ENCODE peak calls at places on chromosomes 2 and 18, in seven cellular contexts. Q is sigmoid colon, S is HepG2, I is mesendoderm, V is small intestine, R is prostate gland, M is adrenal gland. C is an unnamed sample.

GRCh38 chr2:106053116-106053515 is 141.0 kb downstream of the UXS1 start:
- DNase-seq in Q (no peak), S (no peak), I (no peak), V (no peak), R (no peak), M (no peak), C (no peak)

GRCh38 chr18:31648458-31648857 is 35.9 kb downstream of the B4GALT6 start:
- DNase-seq in Q (no peak), S (no peak), I (no peak), V (no peak), R (no peak), M (peak; percentile 32), C (no peak)

GRCh38 chr2:186780701-186781316 is 68.2 kb downstream of the ZSWIM2 start:
- DNase-seq in Q (no peak), S (peak; percentile 56), I (peak; percentile 89), V (no peak), R (no peak), M (no peak), C (no peak)

GRCh38 chr18:67608909-67609308 is 92.4 kb upstream of the DSEL start:
- DNase-seq in Q (no peak), S (no peak), I (no peak), V (no peak), R (no peak), M (no peak), C (no peak)

GRCh38 chr2:109230980-109231420 is 102.0 kb downstream of the SH3RF3 start:
- DNase-seq in Q (no peak), S (no peak), I (no peak), V (no peak), R (no peak), M (peak; percentile 66), C (no peak)

GRCh38 chr2:120978359-120979050 is 242.8 kb downstream of the GLI2 start:
- DNase-seq in Q (no peak), S (no peak), I (no peak), V (no peak), R (no peak), M (no peak), C (no peak)

GRCh38 chr2:118089015-118089800 is 937 bp downstream of the INSIG2 start:
- DNase-seq in Q (no peak), S (peak; percentile 89), I (peak; percentile 27), V (peak; percentile 62), R (peak; percentile 8), M (no peak), C (peak; percentile 20)

GRCh38 chr2:150391779-150392178 is 95.7 kb downstream of the RND3 start:
- DNase-seq in Q (no peak), S (no peak), I (no peak), V (no peak), R (no peak), M (no peak), C (no peak)

GRCh38 chr2:218954541-218955300 is 4.7 kb upstream of the CDK5R2 start:
- DNase-seq in Q (no peak), S (no peak), I (no peak), V (no peak), R (no peak), M (no peak), C (no peak)

GRCh38 chr18:13437801-13438506 is 219.4 kb downstream of the LDLRAD4 start:
- DNase-seq in Q (peak; percentile 33), S (no peak), I (no peak), V (no peak), R (no peak), M (no peak), C (no peak)

GRCh38 chr2:203418271-203418670 is 90.1 kb downstream of the ABI2 start:
- DNase-seq in Q (no peak), S (no peak), I (no peak), V (no peak), R (no peak), M (no peak), C (no peak)

GRCh38 chr2:170711196-170711773 is 3.9 kb upstream of the SP5 start:
- DNase-seq in Q (no peak), S (peak; percentile 81), I (peak; percentile 60), V (no peak), R (no peak), M (no peak), C (no peak)

GRCh38 chr2:228417526-228417925 is 236.0 kb upstream of the SPHKAP start:
- DNase-seq in Q (no peak), S (no peak), I (no peak), V (no peak), R (no peak), M (no peak), C (no peak)

GRCh38 chr2:38771632-38772031 is 6.4 kb upstream of the GEMIN6 start:
- DNase-seq in Q (no peak), S (no peak), I (no peak), V (no peak), R (no peak), M (peak; percentile 24), C (no peak)

GRCh38 chr18:35470440-35470839 is 27.3 kb downstream of the INO80C start:
- DNase-seq in Q (no peak), S (no peak), I (no peak), V (no peak), R (peak; percentile 80), M (no peak), C (no peak)

GRCh38 chr18:56861244-56861643 is 210.1 kb downstream of the WDR7 start:
- DNase-seq in Q (no peak), S (no peak), I (no peak), V (peak; percentile 75), R (no peak), M (no peak), C (peak; percentile 31)

GRCh38 chr2:32947076-32947483 is 327 bp downstream of the LTBP1 start:
- DNase-seq in Q (no peak), S (no peak), I (peak; percentile 37), V (peak; percentile 7), R (no peak), M (no peak), C (peak; percentile 10)

GRCh38 chr2:229201522-229201921 is 69.6 kb downstream of the PID1 start:
- DNase-seq in Q (no peak), S (no peak), I (no peak), V (no peak), R (no peak), M (no peak), C (no peak)

GRCh38 chr2:230794472-230794871 is 70.3 kb upstream of the ITM2C start:
- DNase-seq in Q (no peak), S (no peak), I (no peak), V (no peak), R (no peak), M (no peak), C (no peak)

GRCh38 chr2:27042159-27042661 is 9.3 kb upstream of the AGBL5 start:
- DNase-seq in Q (no peak), S (no peak), I (no peak), V (peak; percentile 21), R (no peak), M (no peak), C (peak; percentile 53)

GRCh38 chr2:152453129-152453642 is 118.2 kb downstream of the FMNL2 start:
- DNase-seq in Q (no peak), S (peak; percentile 54), I (peak; percentile 89), V (no peak), R (no peak), M (no peak), C (no peak)

GRCh38 chr2:1824202-1824905 is 80.0 kb upstream of the PXDN start:
- DNase-seq in Q (peak; percentile 91), S (no peak), I (no peak), V (no peak), R (no peak), M (no peak), C (no peak)

DNA sequence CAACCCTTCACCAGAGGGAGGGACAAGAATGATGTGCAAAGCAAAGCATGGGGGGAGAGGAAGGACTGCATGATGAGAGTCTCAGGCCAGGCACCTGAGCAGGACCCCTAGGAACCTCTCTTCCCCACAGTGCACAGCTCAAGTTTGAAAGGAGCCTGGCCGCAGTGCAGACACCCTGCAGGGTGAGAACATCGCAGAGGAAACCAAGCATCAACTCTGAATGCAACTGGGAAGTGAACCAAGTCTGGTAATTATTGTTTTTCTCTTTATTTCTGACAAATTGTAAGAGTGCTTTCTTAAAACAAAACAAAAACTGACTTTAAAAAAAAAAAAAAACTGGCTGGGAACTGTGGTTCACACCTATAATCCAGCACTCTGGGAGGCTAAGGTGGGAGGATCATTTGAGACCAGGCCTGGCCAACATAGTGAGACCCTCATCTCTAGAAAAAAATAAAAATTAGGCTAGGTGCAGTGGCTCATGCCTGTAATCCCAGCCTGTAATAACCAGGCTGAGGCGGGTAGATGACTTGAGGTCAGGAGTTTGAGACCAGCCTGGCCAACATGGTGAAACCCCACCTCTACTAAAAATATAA is 15.3 kb downstream of the NPC1 start:
- DNase-seq in Q (no peak), S (no peak), I (no peak), V (no peak), R (no peak), M (no peak), C (no peak)
- H3K4me1 ChIP-seq in Q (no peaks in the 10 kb centered on the region), S (peaks cover 85% of the 10 kb centered on the region), I (no peaks in the 10 kb centered on the region), V (no peaks in the 10 kb centered on the region), R (no peaks in the 10 kb centered on the region), M (peaks cover 29% of the 10 kb centered on the region), C (peaks cover 10% of the 10 kb centered on the region)

GRCh38 chr2:54239427-54239826 is 16.6 kb downstream of the TSPYL6 start:
- DNase-seq in Q (no peak), S (no peak), I (no peak), V (no peak), R (no peak), M (no peak), C (no peak)
- H3K27ac ChIP-seq in Q (peak overlapping the region; percentile 77), S (no peak overlapping the region), I (no peak overlapping the region), V (no peak overlapping the region), R (no peak overlapping the region), M (no peak overlapping the region), C (peak overlapping the region; percentile 12)

DNA sequence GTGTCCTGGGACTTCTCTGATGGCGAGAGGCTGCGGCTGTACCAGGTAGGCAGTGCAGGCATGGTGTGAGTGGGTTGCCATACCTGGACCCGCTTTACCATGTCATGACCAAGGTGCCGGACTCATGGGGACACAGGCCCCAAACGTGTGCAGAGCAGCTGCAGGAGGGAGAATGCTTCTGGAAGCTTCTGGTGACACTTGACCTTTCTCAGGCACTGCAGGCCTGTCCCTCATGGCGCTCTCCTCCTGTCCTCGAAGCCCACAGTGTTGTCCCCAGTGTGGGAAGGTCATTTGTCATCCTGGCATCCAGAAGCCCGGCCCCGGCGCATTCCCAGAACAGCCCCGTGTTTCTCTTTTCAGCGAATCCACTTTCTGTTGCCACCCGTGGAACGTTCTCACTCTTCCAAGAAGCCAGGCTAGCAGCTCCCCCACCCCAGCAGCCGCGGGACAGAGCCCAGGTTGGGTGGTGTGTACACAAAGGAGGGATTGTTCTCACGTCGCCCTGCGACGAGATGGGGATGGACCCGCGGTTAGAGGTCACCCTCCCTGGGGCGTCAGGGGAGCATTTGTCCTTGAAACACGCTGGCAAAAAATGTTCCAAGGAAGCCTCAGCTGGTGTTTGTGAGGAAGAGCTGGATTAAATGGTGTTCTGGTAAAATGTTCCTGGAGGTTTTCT is 43.7 kb downstream of the SH3BP4 start:
- DNase-seq in Q (peak; percentile 54), S (peak; percentile 84), I (no peak), V (peak; percentile 49), R (no peak), M (no peak), C (no peak)
- H3K4me1 ChIP-seq in Q (peaks cover 13% of the 10 kb centered on the region), S (peaks cover 100% of the 10 kb centered on the region), I (peaks cover 23% of the 10 kb centered on the region), V (peaks cover 8% of the 10 kb centered on the region), R (peaks cover 18% of the 10 kb centered on the region), M (no peaks in the 10 kb centered on the region), C (peaks cover 10% of the 10 kb centered on the region)

DNA sequence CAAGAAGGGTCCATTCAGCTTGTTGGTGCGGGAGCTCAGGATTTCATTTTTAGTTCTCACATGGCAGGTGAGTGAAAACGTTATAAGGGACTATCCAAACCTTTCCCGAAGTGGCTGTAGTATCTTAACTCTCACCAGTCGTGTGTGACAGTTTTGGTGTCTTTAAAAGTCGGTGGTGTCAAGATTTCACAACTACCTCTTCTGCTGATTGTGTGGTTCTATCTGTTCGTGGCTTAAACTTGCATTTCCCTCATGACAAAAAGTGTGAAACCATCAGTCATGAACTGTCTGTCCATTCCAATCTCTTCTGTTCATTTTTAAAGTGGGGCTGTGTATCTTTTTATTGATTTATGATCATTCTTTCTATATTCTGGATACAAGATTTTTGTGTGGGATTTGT is 3.8 kb upstream of the AQP12B start:
- DNase-seq in Q (no peak), S (no peak), I (no peak), V (no peak), R (no peak), M (no peak), C (no peak)
- H3K27ac ChIP-seq in Q (no peak overlapping the region), S (no peak overlapping the region), I (no peak overlapping the region), V (no peak overlapping the region), R (no peak overlapping the region), M (no peak overlapping the region), C (peak overlapping the region; percentile 42)